ENCODE peak calls at places on chromosome 5, in eight cellular contexts. Q is neural progenitor cell, R is heart left ventricle, P is endothelial cell, Y is GM12865, I is right lobe of liver, E is testis, Z is cardiac fibroblast. S is an unnamed sample.

GRCh38 chr5:52077941-52078825 is 694.9 kb downstream of the ISL1 start:
- DNase-seq in Y (no peak), Q (peak; percentile 85), P (no peak), R (no peak), I (no peak), Z (no peak), E (no peak), S (no peak)

GRCh38 chr5:121090822-121091221 is 626.7 kb downstream of the PRR16 start:
- DNase-seq in I (no peak), E (no peak), P (no peak), Q (no peak), Y (no peak), R (no peak), Z (no peak), S (no peak)

GRCh38 chr5:95973793-95974325 is 12.2 kb upstream of the ELL2 start:
- DNase-seq in P (no peak), Y (peak; percentile 90), Q (no peak), Z (peak; percentile 77), E (no peak), R (no peak), I (no peak), S (no peak)

GRCh38 chr5:78548216-78548615 is 100.4 kb downstream of the LHFPL2 start:
- DNase-seq in Z (no peak), R (no peak), E (no peak), Y (no peak), P (no peak), I (no peak), Q (no peak), S (no peak)

GRCh38 chr5:80959768-80960442 is at the start of gene RASGRF2:
- DNase-seq in R (peak; percentile 25), E (no peak), I (peak; percentile 57), Z (no peak), Y (no peak), Q (peak; percentile 88), P (peak; percentile 56), S (peak; percentile 14)

GRCh38 chr5:62326702-62327101 is 20.7 kb downstream of the KIF2A start:
- DNase-seq in Q (no peak), Y (no peak), E (no peak), I (no peak), R (no peak), P (no peak), Z (no peak), S (no peak)

GRCh38 chr5:80254767-80255424 is 952 bp downstream of the SERINC5 start:
- DNase-seq in R (peak; percentile 34), Y (peak; percentile 5), Z (peak; percentile 25), P (no peak), I (peak; percentile 56), E (peak; percentile 28), Q (no peak), S (no peak)

GRCh38 chr5:102700126-102700851 is 54.8 kb upstream of the PAM start:
- DNase-seq in R (no peak), P (no peak), Y (no peak), Z (no peak), Q (no peak), E (no peak), I (no peak), S (no peak)

GRCh38 chr5:148452499-148453193 is 68.9 kb downstream of the FBXO38 start:
- DNase-seq in Q (no peak), R (peak; percentile 78), Y (no peak), E (no peak), P (no peak), I (no peak), Z (peak; percentile 27), S (no peak)

GRCh38 chr5:68746220-68747076 is 347.4 kb upstream of the SLC30A5 start:
- DNase-seq in Y (no peak), Z (no peak), I (peak; percentile 78), E (no peak), R (no peak), Q (peak; percentile 14), P (no peak), S (no peak)

GRCh38 chr5:68744196-68744595 is 349.6 kb upstream of the SLC30A5 start:
- DNase-seq in Z (no peak), Q (no peak), P (no peak), E (no peak), R (no peak), Y (no peak), I (no peak), S (no peak)

GRCh38 chr5:68749076-68749475 is 344.7 kb upstream of the SLC30A5 start:
- DNase-seq in P (no peak), R (no peak), Q (no peak), I (no peak), Z (no peak), Y (no peak), E (no peak), S (no peak)

GRCh38 chr5:68747077-68747420 is 346.8 kb upstream of the SLC30A5 start:
- DNase-seq in E (no peak), Z (no peak), Y (no peak), R (no peak), Q (no peak), I (no peak), P (no peak), S (no peak)

GRCh38 chr5:68745459-68745858 is 348.4 kb upstream of the SLC30A5 start:
- DNase-seq in Z (peak; percentile 55), R (no peak), Y (peak; percentile 21), P (no peak), E (no peak), I (no peak), Q (no peak), S (no peak)
- TF ChIP-seq CTCF in Z (peak; percentile 23), R (peak; percentile 8), Y (peak; percentile 23), P (no peak), E (no peak), I (peak; percentile 49), Q (peak; percentile 39), S (peak; percentile 21)

GRCh38 chr5:93623153-93623552 is 40.1 kb downstream of the NR2F1 start:
- DNase-seq in P (no peak), I (no peak), R (no peak), Y (no peak), E (no peak), Q (no peak), Z (no peak), S (no peak)

GRCh38 chr5:93621340-93621872 is 38.4 kb downstream of the NR2F1 start:
- DNase-seq in Y (no peak), P (peak; percentile 73), Q (peak; percentile 83), E (peak; percentile 80), I (peak; percentile 78), Z (peak; percentile 70), R (peak; percentile 82), S (peak; percentile 51)

GRCh38 chr5:93622240-93622885 is 39.3 kb downstream of the NR2F1 start:
- DNase-seq in Z (peak; percentile 72), P (no peak), Q (peak; percentile 59), I (no peak), R (no peak), Y (peak; percentile 35), E (no peak), S (no peak)

DNA sequence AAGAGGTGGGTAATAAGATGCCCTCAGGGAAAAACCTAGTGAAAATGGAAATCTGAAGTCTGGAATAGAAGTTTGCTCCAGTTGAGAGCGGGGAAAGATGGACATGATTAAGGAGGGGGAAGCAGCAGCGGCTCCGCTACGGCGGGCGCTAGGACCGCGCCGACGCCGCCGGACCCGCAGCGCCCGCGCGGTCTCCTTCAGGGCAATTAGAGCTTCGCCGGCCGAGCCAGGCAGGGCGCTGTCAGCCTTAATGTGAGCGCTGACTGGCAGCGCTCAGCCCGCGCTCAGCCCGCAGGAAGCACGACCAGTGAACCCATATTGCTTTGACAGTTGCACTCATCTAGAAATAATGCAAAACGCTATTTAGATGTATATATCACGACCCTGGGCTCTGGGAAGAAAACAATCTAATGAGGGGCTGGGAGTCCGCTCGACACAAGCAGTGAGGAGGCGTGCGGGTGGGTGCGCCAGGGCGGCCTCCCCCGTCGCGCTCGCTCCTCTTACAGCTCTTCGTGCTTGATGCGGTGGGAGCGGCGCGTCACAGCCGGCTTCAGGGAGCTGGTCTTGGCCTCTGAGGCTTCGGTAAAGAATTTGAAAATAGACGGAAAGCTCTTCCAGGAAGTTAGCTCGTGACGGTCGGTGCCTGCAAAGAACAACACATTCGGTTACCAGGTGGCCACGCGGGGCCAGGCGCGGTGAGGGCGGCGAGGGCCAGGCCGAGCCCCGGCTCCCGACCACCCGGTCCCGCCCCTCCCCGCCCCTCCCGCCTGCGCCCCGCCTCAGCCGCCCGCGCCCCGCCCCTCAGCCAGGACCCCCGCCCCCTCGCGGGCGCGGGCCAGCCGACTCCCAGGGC is 37.7 kb downstream of the NR2F1 start:
- DNase-seq in Q (peak; percentile 94), E (peak; percentile 87), R (peak; percentile 78), P (peak; percentile 71), Y (peak; percentile 81), I (peak; percentile 82), Z (peak; percentile 63), S (no peak)
- TF ChIP-seq CTCF in Q (peak; percentile 14), E (no peak), R (peak; percentile 39), P (no peak), Y (peak; percentile 6), I (no peak), Z (peak; percentile 7), S (no peak)

GRCh38 chr5:159257629-159258283 is 5.3 kb upstream of the UBLCP1 start:
- DNase-seq in E (no peak), P (no peak), R (no peak), Y (no peak), Q (peak; percentile 6), Z (no peak), I (no peak), S (no peak)
- TF ChIP-seq CTCF in E (no peak), P (peak; percentile 47), R (no peak), Y (no peak), Q (no peak), Z (no peak), I (peak; percentile 4), S (no peak)

GRCh38 chr5:178389796-178390195 is 157.2 kb upstream of the PHYKPL start:
- DNase-seq in E (peak; percentile 37), I (no peak), R (no peak), Q (peak; percentile 46), P (no peak), Z (no peak), Y (no peak), S (no peak)

GRCh38 chr5:178389031-178389729 is 156.6 kb upstream of the PHYKPL start:
- DNase-seq in Q (no peak), Y (no peak), R (no peak), P (no peak), E (no peak), Z (no peak), I (no peak), S (no peak)

GRCh38 chr5:178387061-178387855 is 154.7 kb upstream of the PHYKPL start:
- DNase-seq in E (no peak), P (no peak), Z (no peak), R (no peak), Q (no peak), I (no peak), Y (no peak), S (no peak)

GRCh38 chr5:178387856-178388190 is 155.2 kb upstream of the PHYKPL start:
- DNase-seq in Y (no peak), P (no peak), Z (no peak), I (no peak), Q (no peak), E (no peak), R (no peak), S (no peak)

DNA sequence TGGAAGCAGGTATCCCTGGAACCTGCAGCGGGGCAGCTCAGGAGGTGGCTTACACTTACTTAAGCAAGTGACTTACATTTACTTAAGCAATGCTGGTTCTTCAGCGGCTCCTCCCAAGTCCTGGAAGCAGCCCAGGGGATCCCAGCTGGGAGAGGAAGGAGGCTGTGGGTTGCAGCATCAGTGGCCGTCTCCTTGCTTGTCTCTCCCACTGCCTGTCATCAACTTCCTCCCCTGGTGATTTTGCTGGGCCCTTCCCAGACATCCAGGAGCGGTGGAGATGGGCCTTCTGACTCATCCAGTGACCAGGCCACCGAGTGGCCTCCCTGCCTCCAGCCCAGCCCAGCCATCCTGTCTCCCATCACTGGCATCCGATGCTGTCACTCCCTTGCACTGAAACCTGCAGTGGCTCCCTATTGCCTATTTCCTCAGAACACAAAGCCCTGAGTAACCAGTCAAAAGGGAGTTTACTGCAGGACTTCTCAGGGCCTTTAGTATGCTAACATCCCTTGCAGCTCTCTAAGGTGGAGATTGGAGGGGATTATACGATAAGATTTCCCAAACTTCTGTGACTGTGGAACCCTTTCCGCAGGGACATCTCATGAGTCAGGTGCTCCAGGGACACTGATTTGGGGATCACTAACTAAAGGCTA is 155.9 kb upstream of the PHYKPL start:
- DNase-seq in I (no peak), R (peak; percentile 55), Q (no peak), P (no peak), Z (peak; percentile 49), Y (no peak), E (no peak), S (no peak)
- TF ChIP-seq CTCF in I (no peak), R (no peak), Q (no peak), P (no peak), Z (no peak), Y (no peak), E (no peak), S (no peak)